ENCODE peak calls at places on chromosomes 4 and X, in ten cellular contexts. L is GM19239; C is heart right ventricle; K is activated naive CD8-positive, alpha-beta T cell treated with anti-CD3 and anti-CD28 coated beads, Interleukin-2, amount 50 U/mL, for 16 hours; M is posterior vena cava; U is AML-193; W is tibial nerve; F is lung; N is effector memory CD8-positive, alpha-beta T cell; S is stimulated activated CD4-positive, alpha-beta T cell treated with anti-CD3 and anti-CD28 coated beads, Interleukin-12 subunit alpha, Interleukin-12 subunit beta, amount 100 ng/mL, for 4 hours. O is an unnamed sample.

GRCh38 chr4:7389101-7389701 is 45.5 kb downstream of the PSAPL1 start:
- DNase-seq in L (no peak), C (no peak), K (no peak), M (peak), U (no peak), W (no peak), F (no peak), N (no peak), S (no peak), O (no peak)

GRCh38 chr4:56099378-56099786 is 150.6 kb downstream of the CEP135 start:
- DNase-seq in L (no peak), C (no peak), K (no peak), M (no peak), U (no peak), W (no peak), F (no peak), N (no peak), S (no peak), O (no peak)

GRCh38 chrX:10579018-10579752 is 41.2 kb downstream of the MID1 start:
- DNase-seq in L (no peak), C (no peak), K (no peak), M (no peak), U (no peak), W (no peak), F (no peak), N (no peak), S (no peak), O (peak)

GRCh38 chrX:134528936-134529335 is 69.0 kb downstream of the HPRT1 start:
- DNase-seq in L (no peak), C (no peak), K (no peak), M (no peak), U (no peak), W (no peak), F (no peak), N (no peak), S (no peak), O (no peak)

GRCh38 chr4:48787031-48787430 is 7.0 kb upstream of the FRYL start:
- DNase-seq in L (no peak), C (no peak), K (no peak), M (no peak), U (no peak), W (no peak), F (no peak), N (no peak), S (no peak), O (no peak)

GRCh38 chr4:3816256-3816825 is 50.2 kb downstream of the ADRA2C start:
- DNase-seq in L (no peak), C (no peak), K (no peak), M (peak), U (no peak), W (no peak), F (no peak), N (no peak), S (no peak), O (no peak)

GRCh38 chrX:153511784-153512500 is 5.5 kb upstream of the ATP2B3 start:
- DNase-seq in L (no peak), C (no peak), K (no peak), M (no peak), U (no peak), W (no peak), F (no peak), N (no peak), S (no peak), O (no peak)

GRCh38 chr4:138658518-138658917 is 357.1 kb upstream of the NOCT start:
- DNase-seq in L (no peak), C (no peak), K (no peak), M (no peak), U (no peak), W (no peak), F (no peak), N (no peak), S (no peak), O (no peak)

GRCh38 chr4:124018383-124019317 is 622.1 kb downstream of the SPRY1 start:
- DNase-seq in L (peak), C (peak), K (no peak), M (peak), U (no peak), W (peak), F (peak), N (no peak), S (no peak), O (peak)

GRCh38 chrX:66717926-66718325 is 79.0 kb upstream of the EDA2R start:
- DNase-seq in L (no peak), C (no peak), K (no peak), M (no peak), U (no peak), W (no peak), F (no peak), N (no peak), S (no peak), O (peak)

GRCh38 chr4:176422511-176422910 is 102.7 kb downstream of the SPCS3 start:
- DNase-seq in L (no peak), C (no peak), K (no peak), M (no peak), U (no peak), W (no peak), F (no peak), N (no peak), S (no peak), O (no peak)

GRCh38 chr4:165874799-165875371 is 1.8 kb downstream of the TLL1 start:
- DNase-seq in L (no peak), C (peak), K (no peak), M (peak), U (no peak), W (no peak), F (no peak), N (no peak), S (no peak), O (no peak)

GRCh38 chr4:65310586-65310985 is 359.7 kb downstream of the EPHA5 start:
- DNase-seq in L (no peak), C (no peak), K (no peak), M (no peak), U (no peak), W (no peak), F (no peak), N (no peak), S (no peak), O (no peak)

GRCh38 chr4:153151535-153152452 is 52.4 kb upstream of the TRIM2 start:
- DNase-seq in L (no peak), C (peak), K (no peak), M (no peak), U (peak), W (no peak), F (peak), N (no peak), S (peak), O (peak)

GRCh38 chr4:142683997-142684396 is 162.1 kb downstream of the INPP4B start:
- DNase-seq in L (no peak), C (no peak), K (no peak), M (no peak), U (no peak), W (no peak), F (no peak), N (no peak), S (no peak), O (no peak)

GRCh38 chr4:31084806-31085416 is 364.7 kb downstream of the PCDH7 start:
- DNase-seq in L (no peak), C (no peak), K (no peak), M (no peak), U (no peak), W (no peak), F (no peak), N (no peak), S (no peak), O (no peak)

GRCh38 chrX:4935846-4936245 is 1222.4 kb upstream of the PRKX start:
- DNase-seq in L (no peak), C (peak), K (no peak), M (no peak), U (peak), W (no peak), F (no peak), N (no peak), S (no peak), O (no peak)

GRCh38 chr4:183443609-183444148 is 757 bp upstream of the CDKN2AIP start:
- DNase-seq in L (peak), C (no peak), K (peak), M (no peak), U (peak), W (no peak), F (no peak), N (peak), S (peak), O (no peak)

GRCh38 chrX:69151898-69152297 is 13.4 kb downstream of the PJA1 start:
- DNase-seq in L (no peak), C (no peak), K (no peak), M (peak), U (no peak), W (no peak), F (no peak), N (no peak), S (no peak), O (no peak)

GRCh38 chrX:72130156-72130761 is 1.5 kb downstream of the RTL5 start:
- DNase-seq in L (no peak), C (no peak), K (no peak), M (no peak), U (no peak), W (no peak), F (no peak), N (no peak), S (no peak), O (no peak)

GRCh38 chr4:122842984-122843531 is 16.4 kb downstream of the FGF2 start:
- DNase-seq in L (no peak), C (no peak), K (no peak), M (no peak), U (no peak), W (no peak), F (no peak), N (no peak), S (no peak), O (peak)

GRCh38 chr4:115234405-115235093 is 121.1 kb upstream of the NDST4 start:
- DNase-seq in L (no peak), C (no peak), K (no peak), M (no peak), U (peak), W (peak), F (no peak), N (no peak), S (no peak), O (peak)

GRCh38 chr4:139655116-139655515 is 10.5 kb upstream of the MGST2 start:
- DNase-seq in L (no peak), C (no peak), K (no peak), M (no peak), U (peak), W (no peak), F (no peak), N (no peak), S (no peak), O (peak)

GRCh38 chrX:9789555-9789954 is 3.3 kb downstream of the SHROOM2 start:
- DNase-seq in L (no peak), C (no peak), K (no peak), M (no peak), U (no peak), W (no peak), F (no peak), N (no peak), S (no peak), O (no peak)

GRCh38 chrX:136652822-136653723 is 5.1 kb downstream of the CD40LG start:
- DNase-seq in L (no peak), C (no peak), K (no peak), M (no peak), U (no peak), W (peak), F (no peak), N (no peak), S (no peak), O (peak)

GRCh38 chr4:91488946-91489345 is 814.8 kb upstream of the GRID2 start:
- DNase-seq in L (no peak), C (no peak), K (no peak), M (no peak), U (no peak), W (no peak), F (no peak), N (no peak), S (no peak), O (no peak)

GRCh38 chrX:53305996-53306937 is 24.9 kb upstream of the IQSEC2 start:
- DNase-seq in L (no peak), C (no peak), K (no peak), M (peak), U (no peak), W (no peak), F (no peak), N (no peak), S (no peak), O (no peak)

GRCh38 chrX:41180194-41180902 is 95.1 kb downstream of the USP9X start:
- DNase-seq in L (no peak), C (peak), K (no peak), M (no peak), U (peak), W (peak), F (peak), N (peak), S (peak), O (peak)

GRCh38 chr4:109046549-109047171 is 255.8 kb downstream of the COL25A1 start:
- DNase-seq in L (no peak), C (no peak), K (no peak), M (no peak), U (no peak), W (peak), F (no peak), N (no peak), S (no peak), O (peak)

GRCh38 chr4:78864405-78865024 is 74.7 kb downstream of the PAQR3 start:
- DNase-seq in L (no peak), C (peak), K (no peak), M (no peak), U (peak), W (peak), F (no peak), N (peak), S (no peak), O (peak)

GRCh38 chr4:20288047-20288650 is 36.4 kb downstream of the SLIT2 start:
- DNase-seq in L (no peak), C (no peak), K (no peak), M (no peak), U (no peak), W (no peak), F (no peak), N (no peak), S (no peak), O (peak)

GRCh38 chr4:148216866-148217814 is 225.1 kb downstream of the NR3C2 start:
- DNase-seq in L (peak), C (no peak), K (no peak), M (no peak), U (no peak), W (no peak), F (no peak), N (peak), S (no peak), O (no peak)

GRCh38 chr4:122293374-122294365 is 85.1 kb upstream of the ADAD1 start:
- DNase-seq in L (no peak), C (no peak), K (no peak), M (no peak), U (no peak), W (no peak), F (no peak), N (no peak), S (no peak), O (no peak)

GRCh38 chr4:7988437-7988836 is 48.8 kb upstream of the AFAP1 start:
- DNase-seq in L (no peak), C (no peak), K (no peak), M (no peak), U (no peak), W (no peak), F (no peak), N (no peak), S (no peak), O (peak)

GRCh38 chr4:186104895-186105720 is 604 bp downstream of the FAM149A start:
- DNase-seq in L (peak), C (no peak), K (no peak), M (no peak), U (no peak), W (no peak), F (no peak), N (no peak), S (peak), O (peak)

GRCh38 chr4:139815646-139816601 is 150.3 kb downstream of the MGST2 start:
- DNase-seq in L (no peak), C (peak), K (no peak), M (no peak), U (peak), W (peak), F (no peak), N (no peak), S (no peak), O (peak)

GRCh38 chrX:23884427-23885024 is 23.2 kb downstream of the APOO start:
- DNase-seq in L (no peak), C (no peak), K (no peak), M (no peak), U (no peak), W (no peak), F (no peak), N (no peak), S (no peak), O (peak)

GRCh38 chrX:15749642-15750610 is 11.9 kb downstream of the CA5B start:
- DNase-seq in L (no peak), C (peak), K (no peak), M (no peak), U (no peak), W (peak), F (no peak), N (no peak), S (no peak), O (peak)

O was measured in GM23248.